ENCODE peak calls at places on chromosomes 11 and 22, in four cellular contexts. One of them, this sample, is unnamed.

GRCh38 chr11:35675901-35676610 is 13.5 kb downstream of the TRIM44 start:
- DNase-seq in bronchial epithelial cell: no peak
- DNase-seq in CD8-positive, alpha-beta memory T cell: no peak
- DNase-seq in upper lobe of right lung: no peak
- DNase-seq in this sample: no peak

GRCh38 chr11:47400813-47401279 is 7.5 kb upstream of the SLC39A13 start:
- DNase-seq in upper lobe of right lung: no peak
- DNase-seq in bronchial epithelial cell: no peak
- DNase-seq in CD8-positive, alpha-beta memory T cell: no peak
- DNase-seq in this sample: no peak

GRCh38 chr11:49851971-49852389 is 100.2 kb upstream of the OR4C13 start:
- DNase-seq in CD8-positive, alpha-beta memory T cell: no peak
- DNase-seq in bronchial epithelial cell: no peak
- DNase-seq in upper lobe of right lung: no peak
- DNase-seq in this sample: no peak

GRCh38 chr11:8209208-8209807 is 40.5 kb upstream of the RIC3 start:
- DNase-seq in CD8-positive, alpha-beta memory T cell: no peak
- DNase-seq in bronchial epithelial cell: no peak
- DNase-seq in upper lobe of right lung: no peak
- DNase-seq in this sample: no peak

GRCh38 chr11:17865765-17866428 is 131.3 kb downstream of the KCNC1 start:
- DNase-seq in CD8-positive, alpha-beta memory T cell: no peak
- DNase-seq in bronchial epithelial cell: peak
- DNase-seq in upper lobe of right lung: no peak
- DNase-seq in this sample: no peak

GRCh38 chr11:28346721-28347120 is 238.5 kb downstream of the METTL15 start:
- DNase-seq in bronchial epithelial cell: peak
- DNase-seq in CD8-positive, alpha-beta memory T cell: no peak
- DNase-seq in upper lobe of right lung: no peak
- DNase-seq in this sample: no peak

GRCh38 chr11:1826552-1827094 is 8.2 kb upstream of the SYT8 start:
- DNase-seq in CD8-positive, alpha-beta memory T cell: no peak
- DNase-seq in bronchial epithelial cell: peak
- DNase-seq in upper lobe of right lung: peak
- DNase-seq in this sample: no peak

GRCh38 chr22:46000081-46001027 is 23.4 kb upstream of the WNT7B start:
- DNase-seq in bronchial epithelial cell: no peak
- DNase-seq in CD8-positive, alpha-beta memory T cell: no peak
- DNase-seq in upper lobe of right lung: peak
- DNase-seq in this sample: no peak

GRCh38 chr22:25334091-25334490 is 114.7 kb downstream of the CRYBB2 start:
- DNase-seq in bronchial epithelial cell: peak
- DNase-seq in CD8-positive, alpha-beta memory T cell: peak
- DNase-seq in upper lobe of right lung: no peak
- DNase-seq in this sample: no peak

DNA sequence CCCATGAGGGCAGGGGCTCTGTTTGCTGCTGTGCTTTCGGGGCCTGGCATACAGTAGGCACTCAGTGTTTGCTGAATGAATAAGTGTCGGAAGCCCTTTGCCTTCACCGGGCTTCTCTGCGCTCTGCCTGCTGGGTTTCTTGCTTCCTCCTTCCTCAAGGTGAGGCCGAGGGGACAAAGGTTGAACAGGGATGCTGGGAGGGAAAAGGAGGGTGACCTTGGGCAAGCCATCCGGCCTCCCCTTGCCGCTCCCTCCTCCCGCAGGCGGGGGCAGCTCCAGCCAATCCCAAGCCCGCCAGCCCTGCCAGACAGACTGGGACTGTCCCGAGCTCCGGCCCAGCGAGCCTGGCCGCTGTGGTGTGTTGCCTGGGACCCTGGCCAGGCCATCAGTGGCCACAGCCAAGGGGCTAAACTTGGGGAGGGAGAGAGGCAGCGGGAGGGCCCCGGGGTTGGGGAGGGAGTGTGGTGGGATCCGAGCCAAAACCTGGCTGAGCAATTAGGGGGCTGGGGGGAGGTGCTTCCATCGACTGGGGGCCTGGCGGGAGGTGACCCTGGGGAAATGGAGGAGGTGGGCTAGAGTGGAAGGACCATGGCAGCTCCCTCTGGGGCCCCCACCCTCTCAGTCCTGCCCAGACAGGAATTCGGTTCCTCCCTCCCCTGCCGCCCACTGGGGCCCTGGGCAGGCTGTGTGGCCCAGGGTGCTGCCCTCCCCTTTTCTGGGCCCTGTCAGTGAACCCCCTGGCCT is 3.3 kb upstream of the RCOR2 start:
- DNase-seq in upper lobe of right lung: peak
- DNase-seq in bronchial epithelial cell: no peak
- DNase-seq in CD8-positive, alpha-beta memory T cell: no peak
- DNase-seq in this sample: no peak
- H3K4me3 ChIP-seq in upper lobe of right lung: no peak
- H3K4me3 ChIP-seq in bronchial epithelial cell: no peak
- H3K4me3 ChIP-seq in CD8-positive, alpha-beta memory T cell: no peak
- H3K4me3 ChIP-seq in this sample: no peak

GRCh38 chr22:29482726-29483125 is 2.7 kb downstream of the NEFH start:
- DNase-seq in bronchial epithelial cell: no peak
- DNase-seq in CD8-positive, alpha-beta memory T cell: no peak
- DNase-seq in upper lobe of right lung: no peak
- DNase-seq in this sample: no peak

GRCh38 chr22:29483254-29483653 is 3.2 kb downstream of the NEFH start:
- DNase-seq in CD8-positive, alpha-beta memory T cell: no peak
- DNase-seq in upper lobe of right lung: no peak
- DNase-seq in bronchial epithelial cell: no peak
- DNase-seq in this sample: no peak

GRCh38 chr22:29481265-29482000 is 1.4 kb downstream of the NEFH start:
- DNase-seq in bronchial epithelial cell: no peak
- DNase-seq in CD8-positive, alpha-beta memory T cell: no peak
- DNase-seq in upper lobe of right lung: no peak
- DNase-seq in this sample: no peak

GRCh38 chr22:29480512-29481264 is 670 bp downstream of the NEFH start:
- DNase-seq in CD8-positive, alpha-beta memory T cell: peak
- DNase-seq in upper lobe of right lung: peak
- DNase-seq in bronchial epithelial cell: peak
- DNase-seq in this sample: no peak

DNA sequence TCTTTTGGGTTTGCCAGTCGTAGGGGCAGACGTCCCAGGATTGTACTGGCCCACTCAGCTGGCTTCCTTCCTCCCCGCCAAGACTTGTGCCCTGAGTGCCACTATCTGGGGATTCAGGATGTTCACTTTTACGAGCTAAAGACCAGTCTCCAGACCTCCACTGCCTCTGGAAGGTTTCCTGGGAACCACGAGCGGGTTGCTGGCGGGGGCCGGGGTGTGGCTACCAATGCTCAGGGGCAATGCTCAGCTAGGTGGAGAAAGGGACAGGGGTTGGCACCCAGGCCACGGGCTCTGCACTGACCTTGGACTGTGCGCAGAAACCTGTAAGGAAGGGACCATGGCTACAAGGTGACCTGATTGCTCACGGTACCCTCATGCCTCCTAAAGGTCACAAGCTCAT is 2.2 kb downstream of the NEFH start:
- DNase-seq in upper lobe of right lung: no peak
- DNase-seq in CD8-positive, alpha-beta memory T cell: no peak
- DNase-seq in bronchial epithelial cell: no peak
- DNase-seq in this sample: no peak
- H3K4me3 ChIP-seq in upper lobe of right lung: no peak
- H3K4me3 ChIP-seq in CD8-positive, alpha-beta memory T cell: no peak
- H3K4me3 ChIP-seq in bronchial epithelial cell: no peak
- H3K4me3 ChIP-seq in this sample: no peak

GRCh38 chr22:22047776-22048175 is 65.2 kb upstream of the TOP3B start:
- DNase-seq in CD8-positive, alpha-beta memory T cell: no peak
- DNase-seq in bronchial epithelial cell: no peak
- DNase-seq in upper lobe of right lung: no peak
- DNase-seq in this sample: no peak

GRCh38 chr22:22048318-22048942 is 65.8 kb upstream of the TOP3B start:
- DNase-seq in bronchial epithelial cell: no peak
- DNase-seq in CD8-positive, alpha-beta memory T cell: no peak
- DNase-seq in upper lobe of right lung: no peak
- DNase-seq in this sample: peak

GRCh38 chr22:22049684-22050083 is 67.1 kb upstream of the TOP3B start:
- DNase-seq in CD8-positive, alpha-beta memory T cell: no peak
- DNase-seq in upper lobe of right lung: no peak
- DNase-seq in bronchial epithelial cell: no peak
- DNase-seq in this sample: no peak

GRCh38 chr22:22050141-22050775 is 67.7 kb upstream of the TOP3B start:
- DNase-seq in upper lobe of right lung: no peak
- DNase-seq in bronchial epithelial cell: no peak
- DNase-seq in CD8-positive, alpha-beta memory T cell: no peak
- DNase-seq in this sample: no peak

DNA sequence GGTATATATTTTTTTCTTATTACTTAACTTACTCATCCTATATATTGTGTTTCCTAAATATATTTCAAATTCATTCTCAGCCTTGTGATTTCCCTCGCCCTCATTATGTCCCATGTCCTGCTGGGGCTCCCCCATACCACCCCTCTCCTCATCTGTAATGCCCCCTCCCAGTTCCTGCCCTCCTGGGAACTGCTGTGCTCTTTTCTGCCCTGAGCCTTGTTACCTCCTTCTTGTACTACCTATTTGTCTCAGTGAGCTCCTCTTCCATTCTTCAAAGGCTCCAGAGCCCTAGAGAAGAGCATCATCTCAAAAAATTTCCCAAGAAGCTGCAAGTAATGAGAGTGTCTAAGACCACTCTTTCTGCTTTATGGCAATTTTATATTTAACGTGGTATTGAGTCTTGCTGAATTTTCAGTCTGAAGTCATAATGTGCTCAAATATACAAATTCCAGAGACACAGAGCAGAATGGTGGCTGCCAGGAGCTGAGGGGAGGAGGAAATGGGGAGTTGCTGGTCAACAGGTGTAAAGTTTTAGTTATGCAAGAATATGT is 66.5 kb upstream of the TOP3B start:
- DNase-seq in bronchial epithelial cell: no peak
- DNase-seq in CD8-positive, alpha-beta memory T cell: no peak
- DNase-seq in upper lobe of right lung: no peak
- DNase-seq in this sample: no peak
- H3K4me3 ChIP-seq in bronchial epithelial cell: no peak
- H3K4me3 ChIP-seq in CD8-positive, alpha-beta memory T cell: no peak
- H3K4me3 ChIP-seq in upper lobe of right lung: no peak
- H3K4me3 ChIP-seq in this sample: no peak

DNA sequence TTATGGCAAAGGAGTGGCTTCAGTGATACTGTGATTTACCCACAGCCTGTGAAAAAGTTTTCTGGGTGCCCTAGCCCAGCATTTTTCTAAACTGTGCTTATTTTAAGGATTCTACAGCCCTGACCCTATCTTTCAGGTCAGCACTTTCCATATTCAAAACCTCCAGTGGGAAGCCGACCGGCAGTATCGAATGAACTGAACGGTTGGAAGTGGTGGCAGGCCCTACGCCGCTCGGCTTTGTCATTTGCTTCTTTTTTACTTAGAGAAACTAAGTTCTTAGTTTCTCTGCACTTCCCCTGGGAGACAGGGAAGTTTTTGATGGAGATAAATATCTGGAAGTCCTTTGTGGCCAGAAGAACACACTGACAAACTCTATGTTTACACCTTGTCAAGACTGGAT is 994 bp downstream of the GLB1L2 start:
- DNase-seq in upper lobe of right lung: no peak
- DNase-seq in bronchial epithelial cell: no peak
- DNase-seq in CD8-positive, alpha-beta memory T cell: no peak
- DNase-seq in this sample: no peak
- H3K4me3 ChIP-seq in upper lobe of right lung: no peak
- H3K4me3 ChIP-seq in bronchial epithelial cell: no peak
- H3K4me3 ChIP-seq in CD8-positive, alpha-beta memory T cell: peak
- H3K4me3 ChIP-seq in this sample: peak

GRCh38 chr22:38986629-38987028 is 4.5 kb downstream of the APOBEC3B start:
- DNase-seq in upper lobe of right lung: no peak
- DNase-seq in bronchial epithelial cell: no peak
- DNase-seq in CD8-positive, alpha-beta memory T cell: no peak
- DNase-seq in this sample: no peak

GRCh38 chr22:38982008-38982927 is at the start of gene APOBEC3B:
- DNase-seq in bronchial epithelial cell: peak
- DNase-seq in CD8-positive, alpha-beta memory T cell: peak
- DNase-seq in upper lobe of right lung: peak
- DNase-seq in this sample: peak

GRCh38 chr22:38981005-38981658 is 1.0 kb upstream of the APOBEC3B start:
- DNase-seq in upper lobe of right lung: no peak
- DNase-seq in CD8-positive, alpha-beta memory T cell: no peak
- DNase-seq in bronchial epithelial cell: peak
- DNase-seq in this sample: no peak

GRCh38 chr22:38984224-38984623 is 2.1 kb downstream of the APOBEC3B start:
- DNase-seq in CD8-positive, alpha-beta memory T cell: no peak
- DNase-seq in bronchial epithelial cell: no peak
- DNase-seq in upper lobe of right lung: no peak
- DNase-seq in this sample: no peak

DNA sequence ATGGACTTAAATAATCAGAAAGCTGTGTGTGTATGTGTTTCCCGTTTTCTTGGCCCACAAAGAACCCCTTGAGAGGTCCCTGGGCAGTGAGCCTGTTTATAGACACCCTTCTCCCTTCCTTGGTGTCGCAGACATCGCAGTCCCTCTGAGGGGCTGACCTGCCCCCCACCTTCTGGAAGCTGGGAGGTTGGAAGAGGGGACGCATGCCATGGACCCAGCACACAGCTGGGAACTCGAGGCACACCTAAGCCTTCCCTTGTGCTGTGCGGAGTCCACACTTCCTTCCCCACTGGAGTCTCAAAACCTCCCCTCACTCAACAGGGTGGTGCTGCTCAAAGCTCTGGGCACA is 514 bp upstream of the APOBEC3B start:
- DNase-seq in CD8-positive, alpha-beta memory T cell: peak
- DNase-seq in upper lobe of right lung: no peak
- DNase-seq in bronchial epithelial cell: no peak
- DNase-seq in this sample: no peak
- H3K4me3 ChIP-seq in CD8-positive, alpha-beta memory T cell: peak
- H3K4me3 ChIP-seq in upper lobe of right lung: peak
- H3K4me3 ChIP-seq in bronchial epithelial cell: peak
- H3K4me3 ChIP-seq in this sample: peak

This sample was measured in LNCaP clone FGC.